ENCODE peak calls at places on chromosomes 13 and 19, in eight cellular contexts. I, B, Y, H, O, U, X and D are unnamed samples.

GRCh38 chr13:53379485-53379884 is 350.9 kb downstream of the OLFM4 start:
- DNase-seq in I (no peak), B (no peak), Y (no peak), H (no peak), O (no peak), U (no peak), X (no peak), D (no peak)

GRCh38 chr13:46962286-46962941 is 65.6 kb upstream of the HTR2A start:
- DNase-seq in I (no peak), B (peak), Y (no peak), H (peak), O (peak), U (peak), X (no peak), D (peak)

GRCh38 chr19:49653466-49653806 is 11.4 kb downstream of the SCAF1 start:
- DNase-seq in I (no peak), B (no peak), Y (no peak), H (no peak), O (no peak), U (no peak), X (no peak), D (no peak)

GRCh38 chr19:1672038-1672768 is 19.8 kb upstream of the TCF3 start:
- DNase-seq in I (peak), B (peak), Y (peak), H (peak), O (peak), U (no peak), X (peak), D (peak)

GRCh38 chr19:55647732-55648656 is at the start of gene CCDC106:
- DNase-seq in I (peak), B (peak), Y (peak), H (peak), O (peak), U (peak), X (peak), D (peak)

GRCh38 chr13:112072531-112073244 is 5.7 kb downstream of the SOX1 start:
- DNase-seq in I (no peak), B (peak), Y (peak), H (no peak), O (no peak), U (no peak), X (no peak), D (no peak)

GRCh38 chr13:99446242-99446641 is 55.0 kb upstream of the TM9SF2 start:
- DNase-seq in I (no peak), B (no peak), Y (peak), H (no peak), O (no peak), U (no peak), X (no peak), D (no peak)

GRCh38 chr13:33799950-33800592 is 17.9 kb upstream of the RFC3 start:
- DNase-seq in I (no peak), B (peak), Y (no peak), H (peak), O (peak), U (peak), X (no peak), D (peak)

GRCh38 chr13:50140742-50141659 is 125.8 kb downstream of the KCNRG start:
- DNase-seq in I (no peak), B (peak), Y (peak), H (no peak), O (no peak), U (no peak), X (no peak), D (no peak)

GRCh38 chr19:8935460-8935859 is 74.7 kb downstream of the MUC16 start:
- DNase-seq in I (no peak), B (no peak), Y (no peak), H (no peak), O (no peak), U (no peak), X (no peak), D (no peak)

GRCh38 chr13:85313761-85314503 is 485.3 kb downstream of the SLITRK6 start:
- DNase-seq in I (no peak), B (no peak), Y (peak), H (peak), O (peak), U (peak), X (no peak), D (no peak)

GRCh38 chr19:8526345-8527062 is 12.5 kb upstream of the ZNF414 start:
- DNase-seq in I (peak), B (peak), Y (peak), H (peak), O (peak), U (peak), X (peak), D (peak)

GRCh38 chr19:45615795-45616708 is 14.0 kb upstream of the GPR4 start:
- DNase-seq in I (peak), B (peak), Y (peak), H (peak), O (peak), U (peak), X (peak), D (peak)

GRCh38 chr13:79909664-79910063 is 428.7 kb downstream of the NDFIP2 start:
- DNase-seq in I (no peak), B (no peak), Y (no peak), H (no peak), O (no peak), U (no peak), X (no peak), D (no peak)

GRCh38 chr19:2050991-2051770 is at the start of gene MKNK2:
- DNase-seq in I (peak), B (peak), Y (peak), H (peak), O (peak), U (peak), X (peak), D (peak)

GRCh38 chr13:110340812-110341444 is 33.8 kb downstream of the COL4A2 start:
- DNase-seq in I (peak), B (no peak), Y (peak), H (peak), O (peak), U (peak), X (peak), D (no peak)

GRCh38 chr13:21344662-21345176 is 114.4 kb downstream of the ZDHHC20 start:
- DNase-seq in I (no peak), B (no peak), Y (no peak), H (no peak), O (no peak), U (no peak), X (no peak), D (no peak)

GRCh38 chr19:15534957-15535864 is 26.9 kb downstream of the CYP4F22 start:
- DNase-seq in I (no peak), B (no peak), Y (no peak), H (no peak), O (no peak), U (no peak), X (no peak), D (no peak)

GRCh38 chr19:33080761-33081681 is at the start of gene GPATCH1:
- DNase-seq in I (peak), B (peak), Y (peak), H (peak), O (peak), U (peak), X (peak), D (peak)

GRCh38 chr13:52356327-52356726 is 49.6 kb downstream of the THSD1 start:
- DNase-seq in I (no peak), B (no peak), Y (no peak), H (peak), O (peak), U (peak), X (no peak), D (peak)

GRCh38 chr19:6970478-6970877 is 50.8 kb downstream of the MBD3L2B start:
- DNase-seq in I (no peak), B (no peak), Y (no peak), H (no peak), O (no peak), U (no peak), X (no peak), D (peak)

GRCh38 chr13:40336228-40337221 is 329.9 kb downstream of the FOXO1 start:
- DNase-seq in I (no peak), B (no peak), Y (no peak), H (no peak), O (no peak), U (no peak), X (peak), D (no peak)

GRCh38 chr19:39971380-39971841 is 446 bp downstream of the PSMC4 start:
- DNase-seq in I (no peak), B (peak), Y (no peak), H (peak), O (no peak), U (no peak), X (no peak), D (peak)

GRCh38 chr13:33265607-33266006 is 19.9 kb downstream of the STARD13 start:
- DNase-seq in I (no peak), B (no peak), Y (no peak), H (no peak), O (no peak), U (no peak), X (no peak), D (no peak)

GRCh38 chr19:47035127-47035494 is 13.3 kb downstream of the TMEM160 start:
- DNase-seq in I (no peak), B (peak), Y (peak), H (peak), O (no peak), U (no peak), X (no peak), D (peak)

GRCh38 chr13:73303858-73304257 is 245.1 kb downstream of the KLF5 start:
- DNase-seq in I (no peak), B (no peak), Y (peak), H (peak), O (peak), U (peak), X (no peak), D (no peak)

GRCh38 chr13:110070511-110071120 is 236.3 kb downstream of the COL4A1 start:
- DNase-seq in I (no peak), B (no peak), Y (no peak), H (peak), O (peak), U (peak), X (no peak), D (peak)

GRCh38 chr13:66405908-66406802 is 824.0 kb downstream of the PCDH9 start:
- DNase-seq in I (no peak), B (peak), Y (no peak), H (peak), O (peak), U (peak), X (no peak), D (peak)

GRCh38 chr13:113119166-113119821 is 3.3 kb upstream of the F10 start:
- DNase-seq in I (no peak), B (no peak), Y (no peak), H (no peak), O (no peak), U (no peak), X (no peak), D (peak)

GRCh38 chr13:111020546-111020945 is 94.6 kb upstream of the ARHGEF7 start:
- DNase-seq in I (no peak), B (no peak), Y (no peak), H (no peak), O (no peak), U (no peak), X (no peak), D (no peak)

GRCh38 chr13:104106705-104107393 is 1040.6 kb upstream of the SLC10A2 start:
- DNase-seq in I (no peak), B (no peak), Y (peak), H (no peak), O (no peak), U (peak), X (peak), D (no peak)

GRCh38 chr19:31269425-31270127 is 79.7 kb downstream of the TSHZ3 start:
- DNase-seq in I (no peak), B (no peak), Y (no peak), H (peak), O (no peak), U (no peak), X (no peak), D (no peak)

GRCh38 chr13:59356607-59357006 is 807.1 kb downstream of the DIAPH3 start:
- DNase-seq in I (peak), B (no peak), Y (no peak), H (peak), O (no peak), U (no peak), X (peak), D (no peak)

GRCh38 chr19:9941236-9941635 is 4.9 kb upstream of the OLFM2 start:
- DNase-seq in I (no peak), B (no peak), Y (no peak), H (peak), O (peak), U (no peak), X (no peak), D (no peak)

GRCh38 chr13:63540042-63540441 is 2124.4 kb upstream of the PCDH20 start:
- DNase-seq in I (no peak), B (no peak), Y (no peak), H (no peak), O (no peak), U (no peak), X (no peak), D (no peak)

GRCh38 chr13:68369739-68370138 is 1139.6 kb upstream of the PCDH9 start:
- DNase-seq in I (no peak), B (no peak), Y (no peak), H (no peak), O (no peak), U (no peak), X (no peak), D (no peak)

GRCh38 chr19:33948651-33949335 is 152.1 kb downstream of the KCTD15 start:
- DNase-seq in I (no peak), B (no peak), Y (peak), H (no peak), O (no peak), U (no peak), X (no peak), D (no peak)

DNA sequence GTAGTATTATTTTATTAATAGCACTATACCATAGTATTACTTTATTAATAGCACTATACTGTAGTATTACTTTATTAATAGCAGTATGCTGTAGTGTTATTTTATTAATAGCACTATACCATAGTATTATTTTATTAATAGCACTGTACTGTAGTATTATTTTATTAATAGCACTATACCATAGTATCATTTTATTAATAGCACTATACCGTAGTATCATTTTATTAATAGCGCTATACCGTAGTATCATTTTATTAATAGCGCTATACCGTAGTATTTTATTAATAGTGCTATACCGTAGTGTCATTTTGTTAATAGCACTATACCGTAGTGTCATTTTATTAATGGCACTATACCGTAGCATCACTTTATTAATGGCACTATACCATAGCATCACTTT is 191.8 kb downstream of the GPC6 start:
- DNase-seq in I (no peak), B (no peak), Y (no peak), H (no peak), O (no peak), U (no peak), X (no peak), D (no peak)
- TF ChIP-seq CTCF in I (no peak), B (no peak), Y (no peak), H (no peak), O (no peak), U (no peak), X (no peak), D (no peak)

DNA sequence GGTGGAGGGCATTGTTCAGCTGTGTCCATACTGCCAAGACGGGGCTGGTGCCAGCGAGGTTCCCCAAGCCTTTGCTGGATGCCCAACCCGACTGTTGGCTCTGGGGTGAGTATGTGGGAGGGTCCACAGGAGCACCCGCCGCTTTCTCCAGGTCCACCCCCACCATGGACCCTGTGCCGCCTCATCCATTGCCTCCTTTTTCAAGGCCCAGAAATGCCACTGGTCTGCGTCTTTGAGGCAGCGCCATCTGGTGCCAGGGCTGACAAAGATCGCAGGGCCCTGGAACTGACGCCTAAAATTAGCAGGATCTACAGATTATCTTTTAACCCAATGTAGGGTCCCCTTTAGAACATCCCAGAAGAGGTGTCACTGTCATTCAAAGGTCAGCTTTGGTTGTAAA is 34.6 kb downstream of the NFIX start:
- DNase-seq in I (peak), B (peak), Y (peak), H (no peak), O (no peak), U (no peak), X (no peak), D (peak)
- TF ChIP-seq CTCF in I (peak), B (peak), Y (peak), H (peak), O (peak), U (peak), X (peak), D (peak)

DNA sequence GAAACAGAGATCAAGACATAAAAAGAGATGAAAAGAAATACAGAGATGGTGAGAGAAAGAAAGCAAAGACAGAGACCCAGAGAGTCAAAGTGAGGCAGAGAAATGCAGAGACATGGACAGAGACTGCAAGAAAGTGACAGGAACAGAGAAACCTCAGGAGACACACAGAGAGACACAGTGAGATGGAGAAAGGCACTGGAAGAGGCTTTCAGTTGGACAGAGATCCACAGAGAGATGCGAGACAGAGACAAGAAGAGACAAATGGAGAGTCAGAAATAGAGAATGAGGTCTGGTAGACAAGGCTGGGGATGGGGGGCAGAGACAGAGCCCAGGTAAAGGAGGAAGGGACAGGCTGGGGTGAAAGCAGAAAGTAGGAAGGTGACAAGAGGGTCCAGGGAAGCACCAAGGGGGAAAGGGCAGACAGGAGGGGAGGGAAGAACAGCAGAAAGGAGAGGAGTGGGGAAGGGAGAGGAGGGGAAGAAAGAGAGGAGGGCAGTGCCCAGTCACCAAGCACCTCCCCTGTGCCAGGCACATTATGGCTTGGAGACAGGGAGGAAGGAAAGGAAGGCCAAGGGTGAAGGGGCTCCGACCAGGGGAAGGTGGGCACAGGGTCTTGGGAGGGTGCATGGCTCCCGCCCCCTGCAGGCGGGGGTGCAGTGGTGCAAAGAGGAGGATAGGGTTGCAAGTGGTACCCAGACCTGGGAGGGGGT is 38.5 kb downstream of the DEDD2 start:
- DNase-seq in I (no peak), B (no peak), Y (peak), H (no peak), O (no peak), U (no peak), X (no peak), D (no peak)
- TF ChIP-seq CTCF in I (no peak), B (peak), Y (peak), H (peak), O (peak), U (peak), X (peak), D (peak)

GRCh38 chr19:3275068-3275582 is 50.7 kb downstream of the CELF5 start:
- DNase-seq in I (no peak), B (peak), Y (no peak), H (no peak), O (no peak), U (no peak), X (peak), D (peak)
- TF ChIP-seq CTCF in I (no peak), B (no peak), Y (no peak), H (peak), O (no peak), U (peak), X (no peak), D (peak)

GRCh38 chr19:34998777-34999497 is 1.2 kb upstream of the GRAMD1A start:
- DNase-seq in I (no peak), B (no peak), Y (peak), H (no peak), O (no peak), U (no peak), X (no peak), D (peak)
- TF ChIP-seq CTCF in I (no peak), B (no peak), Y (no peak), H (no peak), O (no peak), U (no peak), X (no peak), D (no peak)

DNA sequence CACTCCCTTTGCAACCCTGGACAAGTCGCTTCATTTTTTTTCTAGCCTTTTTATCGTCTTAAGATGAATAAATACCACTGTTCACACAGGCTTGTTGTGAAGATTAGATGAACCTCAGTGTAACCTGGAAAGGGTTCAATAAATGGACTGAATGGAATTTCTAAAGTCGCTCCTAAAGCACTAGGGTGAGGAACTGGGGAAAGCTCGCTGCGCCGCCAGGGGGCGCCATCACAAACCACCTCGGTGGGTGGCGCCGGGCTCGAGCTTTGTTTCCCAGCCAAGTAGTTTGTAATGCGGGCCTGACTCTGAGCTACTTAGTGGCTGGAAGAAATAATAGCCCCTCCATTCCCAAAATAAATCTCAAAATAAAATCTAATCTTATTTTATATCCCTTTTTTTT is 2.2 kb upstream of the CEACAM6 start:
- DNase-seq in I (peak), B (peak), Y (peak), H (peak), O (peak), U (peak), X (peak), D (peak)
- TF ChIP-seq CTCF in I (peak), B (peak), Y (peak), H (peak), O (peak), U (peak), X (peak), D (peak)

GRCh38 chr19:5547881-5548280 is 19.9 kb downstream of the TINCR start:
- DNase-seq in I (peak), B (peak), Y (peak), H (peak), O (peak), U (peak), X (no peak), D (peak)

GRCh38 chr19:5542665-5543064 is 25.1 kb downstream of the TINCR start:
- DNase-seq in I (no peak), B (peak), Y (peak), H (no peak), O (no peak), U (no peak), X (no peak), D (no peak)

GRCh38 chr19:5541456-5541855 is 26.3 kb downstream of the TINCR start:
- DNase-seq in I (no peak), B (no peak), Y (no peak), H (no peak), O (no peak), U (no peak), X (no peak), D (peak)

GRCh38 chr19:5545984-5546383 is 21.8 kb downstream of the TINCR start:
- DNase-seq in I (no peak), B (no peak), Y (no peak), H (no peak), O (no peak), U (no peak), X (no peak), D (no peak)

DNA sequence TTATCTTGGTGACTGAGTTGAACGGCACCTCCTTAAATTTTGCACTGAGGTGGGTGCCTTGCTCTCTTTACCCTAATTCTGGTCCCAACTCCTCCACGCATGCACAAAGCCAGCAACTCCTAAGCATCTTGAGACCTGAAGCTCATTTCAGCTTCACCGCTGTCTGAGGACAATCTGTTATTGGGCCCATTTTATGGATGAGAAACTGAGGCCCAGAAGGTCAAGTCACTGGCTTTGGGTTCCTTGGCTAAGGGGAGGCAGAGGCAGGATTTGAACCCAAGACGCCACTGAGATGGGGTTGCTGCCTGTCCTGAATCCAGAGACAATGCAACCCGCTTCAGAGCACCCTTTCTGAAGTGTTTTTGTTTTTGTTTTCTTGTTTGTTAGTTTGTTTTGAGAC is 22.7 kb downstream of the TINCR start:
- DNase-seq in I (no peak), B (no peak), Y (no peak), H (no peak), O (no peak), U (no peak), X (no peak), D (peak)
- TF ChIP-seq CTCF in I (no peak), B (no peak), Y (no peak), H (no peak), O (no peak), U (no peak), X (no peak), D (no peak)